ENCODE peak calls at places on chromosomes 1 and 21, in four cellular contexts. K is omental fat pad, Z is mucosa of descending colon, U is BJ. D is an unnamed sample.

GRCh38 chr21:33731447-33731846 is 89.1 kb downstream of the ITSN1 start:
- DNase-seq in U (no peak), K (no peak), Z (no peak), D (no peak)

GRCh38 chr1:230280906-230281413 is 145.2 kb downstream of the PGBD5 start:
- DNase-seq in Z (no peak), K (no peak), U (no peak), D (no peak)

GRCh38 chr1:66893712-66894111 is 30.9 kb downstream of the DNAI4 start:
- DNase-seq in Z (no peak), U (no peak), K (no peak), D (no peak)

GRCh38 chr1:184822267-184822666 is 67.6 kb upstream of the EDEM3 start:
- DNase-seq in Z (no peak), K (no peak), U (no peak), D (no peak)

GRCh38 chr1:53266038-53266437 is 27.7 kb upstream of the MAGOH start:
- DNase-seq in K (no peak), Z (no peak), U (no peak), D (no peak)

GRCh38 chr1:215523906-215524305 is 43.2 kb upstream of the KCTD3 start:
- DNase-seq in K (no peak), U (no peak), Z (no peak), D (no peak)

GRCh38 chr1:50047916-50048694 is 24.4 kb upstream of the AGBL4 start:
- DNase-seq in K (no peak), Z (no peak), U (no peak), D (peak; percentile 10)

GRCh38 chr1:168484083-168484482 is 59.7 kb downstream of the XCL2 start:
- DNase-seq in U (no peak), K (no peak), Z (no peak), D (no peak)

GRCh38 chr1:7109901-7110300 is 324.6 kb downstream of the CAMTA1 start:
- DNase-seq in K (no peak), Z (no peak), U (no peak), D (no peak)

GRCh38 chr1:9231648-9232332 is 2.8 kb upstream of the H6PD start:
- DNase-seq in Z (no peak), K (no peak), U (no peak), D (no peak)

GRCh38 chr1:243814718-243815117 is 35.3 kb downstream of the AKT3 start:
- DNase-seq in U (no peak), Z (no peak), K (no peak), D (no peak)

GRCh38 chr1:154943649-154944421 is 7.3 kb upstream of the PMVK start:
- DNase-seq in U (no peak), K (no peak), Z (peak; percentile 72), D (peak; percentile 64)

GRCh38 chr1:206734499-206735142 is 36.0 kb upstream of the IL19 start:
- DNase-seq in U (no peak), K (peak; percentile 84), Z (peak; percentile 78), D (peak; percentile 84)

GRCh38 chr1:206479164-206480125 is 9.2 kb downstream of the IKBKE start:
- DNase-seq in Z (peak; percentile 84), K (peak; percentile 70), U (no peak), D (peak; percentile 80)

GRCh38 chr1:220528049-220528678 is at the start of gene MARK1:
- DNase-seq in U (peak; percentile 21), Z (peak; percentile 52), K (no peak), D (peak; percentile 73)

GRCh38 chr1:112625696-112626095 is 6.1 kb downstream of the CAPZA1 start:
- DNase-seq in Z (no peak), U (no peak), K (no peak), D (no peak)

GRCh38 chr1:236716160-236716559 is 29.9 kb downstream of the ACTN2 start:
- DNase-seq in K (no peak), U (no peak), Z (no peak), D (no peak)

GRCh38 chr1:209435654-209436566 is 147.6 kb upstream of the CAMK1G start:
- DNase-seq in U (no peak), K (peak; percentile 58), Z (peak; percentile 56), D (peak; percentile 92)

GRCh38 chr1:59072017-59072947 is 224.6 kb upstream of the FGGY start:
- DNase-seq in U (no peak), Z (peak; percentile 41), K (no peak), D (no peak)

GRCh38 chr1:218817747-218818146 is 355.9 kb upstream of the LYPLAL1 start:
- DNase-seq in Z (no peak), K (no peak), U (no peak), D (no peak)

GRCh38 chr21:15667010-15667409 is 62.8 kb upstream of the USP25 start:
- DNase-seq in Z (no peak), K (no peak), U (peak; percentile 37), D (no peak)

GRCh38 chr21:37149411-37149810 is 76.4 kb downstream of the TTC3 start:
- DNase-seq in U (peak; percentile 72), Z (no peak), K (no peak), D (no peak)

GRCh38 chr1:206909167-206909882 is 12.1 kb downstream of the IL24 start:
- DNase-seq in Z (peak; percentile 79), U (no peak), K (peak; percentile 64), D (peak; percentile 65)

GRCh38 chr1:119139857-119140176 is 636 bp downstream of the WARS2 start:
- DNase-seq in K (peak; percentile 24), Z (no peak), U (no peak), D (no peak)

GRCh38 chr1:48616710-48617109 is 144.7 kb upstream of the SPATA6 start:
- DNase-seq in Z (no peak), U (no peak), K (no peak), D (no peak)

GRCh38 chr1:147491098-147491497 is 50.2 kb upstream of the BCL9 start:
- DNase-seq in U (no peak), Z (no peak), K (no peak), D (no peak)

GRCh38 chr21:31886896-31887595 is 14.2 kb downstream of the HUNK start:
- DNase-seq in K (no peak), U (no peak), Z (no peak), D (no peak)

GRCh38 chr1:186082235-186082937 is 292.7 kb downstream of the TPR start:
- DNase-seq in Z (peak; percentile 94), K (peak; percentile 55), U (no peak), D (peak; percentile 69)

GRCh38 chr1:223870617-223871574 is 25.1 kb upstream of the TP53BP2 start:
- DNase-seq in Z (no peak), K (no peak), U (no peak), D (no peak)

GRCh38 chr1:24970399-24970753 is 40.3 kb upstream of the RUNX3 start:
- DNase-seq in Z (no peak), K (no peak), U (no peak), D (peak; percentile 36)

GRCh38 chr1:198496216-198497143 is 44.0 kb downstream of the ATP6V1G3 start:
- DNase-seq in Z (no peak), U (peak; percentile 59), K (no peak), D (no peak)

GRCh38 chr1:111201275-111202090 is 1.0 kb upstream of the DENND2D start:
- DNase-seq in K (no peak), Z (no peak), U (no peak), D (no peak)

DNA sequence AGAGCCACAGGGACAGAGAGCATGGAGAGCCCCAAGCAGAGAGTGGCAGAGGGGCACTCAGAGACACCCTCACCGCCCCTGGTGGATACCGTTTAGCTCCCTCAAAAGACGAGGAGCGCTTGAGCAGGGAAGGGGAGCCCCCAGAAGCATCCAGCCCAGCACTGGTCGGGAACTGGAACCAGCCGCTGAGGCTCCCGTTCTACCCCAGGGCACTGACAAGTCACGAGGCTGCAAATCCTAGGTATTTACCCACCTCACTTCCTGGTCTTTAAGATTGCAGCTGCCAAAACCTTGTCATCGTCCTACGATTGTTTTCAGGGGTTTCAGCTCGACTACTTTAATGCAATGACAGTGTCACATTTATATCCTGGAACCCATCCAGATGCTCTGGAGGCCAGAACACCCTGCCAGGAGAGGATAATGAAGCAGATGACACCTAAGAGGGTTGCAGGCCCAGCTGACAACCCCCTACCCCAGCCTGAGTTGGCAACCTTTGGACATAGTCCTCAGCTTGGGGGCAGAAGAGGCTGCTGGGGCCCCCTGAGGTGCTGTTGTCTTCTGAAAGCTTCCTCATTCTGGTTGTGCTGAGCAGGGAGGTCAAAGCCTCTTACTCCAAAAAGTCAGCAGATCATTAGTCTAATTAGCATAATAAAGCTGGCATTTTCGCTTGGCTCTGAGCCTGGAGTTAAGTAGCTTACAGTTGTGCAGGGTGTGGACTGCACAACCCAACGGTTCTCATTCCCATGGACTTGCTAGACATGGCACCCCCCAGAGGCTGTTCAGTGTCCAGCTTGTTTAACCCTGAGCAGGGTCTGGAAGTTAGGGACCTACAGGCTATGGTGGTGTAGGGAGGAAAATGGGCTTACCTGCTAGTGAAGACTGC is 20.6 kb upstream of the BACE2 start:
- DNase-seq in Z (peak; percentile 40), K (no peak), U (no peak), D (no peak)
- TF ChIP-seq CTCF in Z (no peak), K (no peak), U (no peak), D (no peak)

DNA sequence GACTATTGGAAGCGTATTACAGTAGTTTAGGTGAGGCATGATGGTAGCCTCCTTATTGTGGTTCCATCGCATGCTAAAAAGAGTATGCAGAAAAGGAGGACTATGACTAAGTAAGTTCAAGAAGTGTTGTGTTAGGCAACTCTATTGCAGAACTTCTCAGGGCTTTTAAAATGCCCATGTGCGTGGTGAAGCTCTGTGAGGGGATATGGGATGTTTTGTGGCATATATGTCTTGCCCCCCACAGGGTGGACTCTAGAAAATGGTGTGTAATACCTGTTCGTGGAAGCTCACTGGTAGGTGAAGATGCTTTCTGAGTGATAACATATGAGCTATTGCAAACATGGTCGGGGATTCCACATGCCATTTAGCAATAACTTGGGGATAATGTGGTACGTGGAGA is 31.7 kb downstream of the MAN1A2 start:
- DNase-seq in Z (no peak), K (no peak), U (no peak), D (no peak)
- TF ChIP-seq CTCF in Z (no peak), K (no peak), U (no peak), D (no peak)

DNA sequence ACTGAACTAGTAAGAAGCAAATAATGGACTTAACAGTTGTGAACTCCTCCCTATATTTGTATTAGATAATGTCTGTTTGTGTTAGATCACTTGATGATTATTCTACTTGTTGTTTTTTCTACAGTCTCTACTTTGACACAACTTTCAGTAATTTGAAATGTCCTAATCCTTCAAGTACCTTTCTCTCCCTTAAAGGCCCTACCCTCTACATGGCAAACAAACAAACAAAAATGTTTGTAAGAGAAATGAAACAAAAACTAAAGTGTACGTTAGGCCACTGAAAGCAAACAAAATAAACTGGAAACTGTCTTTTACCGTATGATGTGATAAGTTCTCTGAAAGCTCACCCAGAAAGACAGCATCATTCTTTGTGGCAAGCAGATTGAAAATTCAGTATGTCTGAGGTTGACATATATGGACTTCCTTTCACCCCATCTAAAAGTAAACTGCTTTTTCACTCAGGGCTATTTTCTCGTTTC is 255.9 kb upstream of the SNX7 start:
- DNase-seq in K (no peak), U (no peak), Z (no peak), D (no peak)
- TF ChIP-seq CTCF in K (no peak), U (no peak), Z (no peak), D (no peak)

DNA sequence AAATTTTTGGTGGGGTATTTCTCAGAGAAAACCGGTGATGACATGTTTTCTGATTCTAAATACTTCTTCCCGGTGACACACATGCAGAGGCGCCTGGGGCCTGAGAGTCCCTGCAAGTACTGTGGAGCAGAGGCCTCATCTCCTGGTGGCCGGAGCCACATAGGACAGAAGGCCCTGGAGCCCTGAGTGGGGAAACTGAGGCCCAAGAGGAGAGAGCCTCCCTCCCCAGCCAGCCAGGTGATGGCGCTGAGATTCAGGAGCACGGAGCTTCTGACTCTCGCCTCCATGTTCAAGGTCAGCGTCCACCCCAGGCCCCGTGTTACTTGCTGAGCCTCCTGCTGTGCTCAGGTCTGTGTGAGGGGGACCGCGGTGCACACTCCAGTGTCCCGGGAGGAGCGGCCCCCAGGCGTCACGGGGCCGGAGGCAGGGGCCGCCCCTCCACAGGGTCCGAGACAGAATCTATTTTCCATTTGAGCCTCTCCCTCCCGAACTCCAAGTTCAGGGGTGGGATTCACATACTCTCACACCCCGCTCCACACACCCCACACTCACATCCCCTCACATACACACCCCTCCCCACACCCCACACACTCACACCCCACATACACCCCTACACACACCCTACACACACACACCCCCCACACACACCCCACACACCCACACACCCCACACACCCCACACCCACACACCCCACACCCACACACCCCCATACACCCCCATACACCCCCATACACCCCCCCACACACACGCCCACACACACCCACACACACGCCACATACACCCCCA is 43.8 kb downstream of the SLX9 start:
- DNase-seq in K (no peak), Z (no peak), U (no peak), D (no peak)
- TF ChIP-seq CTCF in K (no peak), Z (no peak), U (no peak), D (no peak)